ENCODE peak calls at places on chromosomes 3 and 15, in six cellular contexts. T is body of pancreas, Q is suprapubic skin, U is IMR-90, H is breast epithelium, C is ovary. O is an unnamed sample.

GRCh38 chr3:65729553-65729952 is 309.2 kb downstream of the MAGI1 start:
- DNase-seq in T (no peak), Q (no peak), H (no peak), C (peak), U (peak), O (no peak)

GRCh38 chr3:181719298-181719859 is 7.7 kb downstream of the SOX2 start:
- DNase-seq in Q (no peak), T (no peak), H (no peak), C (no peak), U (no peak), O (no peak)

GRCh38 chr15:88113909-88114308 is 142.6 kb downstream of the NTRK3 start:
- DNase-seq in Q (no peak), H (no peak), U (no peak), C (no peak), T (no peak), O (no peak)

GRCh38 chr3:33364531-33365128 is 75.6 kb downstream of the UBP1 start:
- DNase-seq in H (no peak), U (peak), T (no peak), Q (no peak), C (no peak), O (no peak)

GRCh38 chr3:167740961-167741587 is 5.6 kb downstream of the SERPINI1 start:
- DNase-seq in U (peak), C (no peak), Q (no peak), H (no peak), T (peak), O (no peak)

GRCh38 chr15:101198031-101198430 is 53.8 kb downstream of the CHSY1 start:
- DNase-seq in T (no peak), U (no peak), C (no peak), Q (no peak), H (no peak), O (no peak)

GRCh38 chr3:142929109-142929508 is 34.4 kb downstream of the PAQR9 start:
- DNase-seq in H (no peak), Q (no peak), T (peak), U (peak), C (no peak), O (peak)

GRCh38 chr3:14122301-14122700 is 2.4 kb downstream of the CHCHD4 start:
- DNase-seq in Q (peak), T (no peak), U (no peak), C (no peak), H (no peak), O (no peak)

GRCh38 chr15:34755419-34755773 is 598 bp upstream of the GJD2 start:
- DNase-seq in T (no peak), Q (no peak), H (no peak), U (no peak), C (no peak), O (no peak)

GRCh38 chr3:187935623-187936156 is 190.4 kb upstream of the BCL6 start:
- DNase-seq in H (no peak), T (no peak), C (no peak), Q (no peak), U (peak), O (no peak)

GRCh38 chr3:147424325-147424910 is 15.3 kb downstream of the ZIC1 start:
- DNase-seq in H (no peak), C (no peak), Q (no peak), U (no peak), T (no peak), O (no peak)

GRCh38 chr15:85485956-85486567 is 105.7 kb downstream of the AKAP13 start:
- DNase-seq in C (peak), H (peak), Q (no peak), U (peak), T (peak), O (peak)

GRCh38 chr3:195076981-195077610 is 193.9 kb downstream of the XXYLT1 start:
- DNase-seq in U (no peak), C (no peak), T (no peak), H (no peak), Q (no peak), O (no peak)

GRCh38 chr3:42795621-42796181 is 8.6 kb downstream of the HIGD1A start:
- DNase-seq in C (no peak), H (no peak), Q (no peak), U (no peak), T (no peak), O (no peak)

GRCh38 chr3:137854498-137855285 is 90.6 kb downstream of the SOX14 start:
- DNase-seq in Q (no peak), C (no peak), U (no peak), H (no peak), T (no peak), O (no peak)

GRCh38 chr3:32009101-32009500 is 27.6 kb downstream of the ZNF860 start:
- DNase-seq in U (no peak), T (no peak), H (no peak), C (no peak), Q (no peak), O (no peak)

GRCh38 chr15:59751552-59752413 is 62.7 kb upstream of the BNIP2 start:
- DNase-seq in Q (no peak), T (no peak), C (no peak), H (no peak), U (no peak), O (no peak)

GRCh38 chr15:45635763-45636292 is 999 bp downstream of the SQOR start:
- DNase-seq in H (no peak), C (no peak), Q (no peak), T (no peak), U (no peak), O (no peak)

GRCh38 chr3:138862531-138862923 is 27.8 kb upstream of the PIK3CB start:
- DNase-seq in T (peak), U (no peak), H (no peak), Q (no peak), C (no peak), O (peak)

GRCh38 chr15:31225356-31225955 is 101.2 kb upstream of the KLF13 start:
- DNase-seq in Q (no peak), U (no peak), T (no peak), H (no peak), C (no peak), O (peak)
- TF ChIP-seq POLR2A in Q (no peak), U (no peak), T (no peak), H (no peak), C (no peak), O (no peak)

DNA sequence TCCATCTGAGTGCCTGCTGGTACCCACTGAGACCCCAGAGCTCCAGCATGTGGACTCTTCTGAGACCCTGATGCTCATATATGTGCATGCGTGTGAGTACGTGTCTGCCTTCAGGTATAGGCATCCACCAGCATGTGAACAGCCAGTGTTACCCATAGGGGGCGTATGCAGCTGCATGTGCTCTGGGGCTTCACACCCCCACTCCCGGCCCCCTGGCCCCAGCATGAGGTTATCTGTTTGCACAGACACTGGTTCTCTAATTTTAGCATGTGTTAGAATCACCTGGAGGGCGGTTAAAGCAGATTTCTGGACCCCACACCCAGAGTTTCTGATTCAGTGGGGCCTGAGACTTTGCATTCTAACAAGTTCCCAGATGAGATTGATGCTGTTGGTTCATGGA is 824 bp upstream of the CILP start:
- DNase-seq in T (no peak), Q (no peak), U (no peak), C (no peak), H (no peak), O (peak)
- TF ChIP-seq CTCF in T (no peak), Q (no peak), U (peak), C (no peak), H (no peak), O (peak)

GRCh38 chr3:98550833-98551232 is 19.1 kb downstream of the GPR15 start:
- DNase-seq in U (no peak), Q (no peak), H (no peak), C (no peak), T (no peak), O (no peak)
- TF ChIP-seq POLR2A in U (no peak), Q (no peak), H (no peak), C (no peak), T (no peak), O (no peak)

GRCh38 chr15:65028921-65029735 is at the start of gene MTFMT:
- DNase-seq in C (peak), Q (peak), T (peak), U (peak), H (peak), O (peak)
- TF ChIP-seq CTCF in C (peak), Q (no peak), T (peak), U (no peak), H (no peak), O (no peak)

GRCh38 chr3:128491900-128492352 is 1.1 kb downstream of the GATA2 start:
- DNase-seq in H (no peak), U (no peak), T (no peak), Q (peak), C (no peak), O (no peak)

GRCh38 chr3:128493221-128494151 is 485 bp upstream of the GATA2 start:
- DNase-seq in U (no peak), T (no peak), C (no peak), H (no peak), Q (peak), O (peak)

GRCh38 chr3:128491071-128491899 is 1.7 kb downstream of the GATA2 start:
- DNase-seq in Q (peak), T (peak), C (no peak), U (no peak), H (no peak), O (peak)

GRCh38 chr3:128494152-128494650 is 1.2 kb upstream of the GATA2 start:
- DNase-seq in H (no peak), Q (peak), C (no peak), T (no peak), U (no peak), O (no peak)

DNA sequence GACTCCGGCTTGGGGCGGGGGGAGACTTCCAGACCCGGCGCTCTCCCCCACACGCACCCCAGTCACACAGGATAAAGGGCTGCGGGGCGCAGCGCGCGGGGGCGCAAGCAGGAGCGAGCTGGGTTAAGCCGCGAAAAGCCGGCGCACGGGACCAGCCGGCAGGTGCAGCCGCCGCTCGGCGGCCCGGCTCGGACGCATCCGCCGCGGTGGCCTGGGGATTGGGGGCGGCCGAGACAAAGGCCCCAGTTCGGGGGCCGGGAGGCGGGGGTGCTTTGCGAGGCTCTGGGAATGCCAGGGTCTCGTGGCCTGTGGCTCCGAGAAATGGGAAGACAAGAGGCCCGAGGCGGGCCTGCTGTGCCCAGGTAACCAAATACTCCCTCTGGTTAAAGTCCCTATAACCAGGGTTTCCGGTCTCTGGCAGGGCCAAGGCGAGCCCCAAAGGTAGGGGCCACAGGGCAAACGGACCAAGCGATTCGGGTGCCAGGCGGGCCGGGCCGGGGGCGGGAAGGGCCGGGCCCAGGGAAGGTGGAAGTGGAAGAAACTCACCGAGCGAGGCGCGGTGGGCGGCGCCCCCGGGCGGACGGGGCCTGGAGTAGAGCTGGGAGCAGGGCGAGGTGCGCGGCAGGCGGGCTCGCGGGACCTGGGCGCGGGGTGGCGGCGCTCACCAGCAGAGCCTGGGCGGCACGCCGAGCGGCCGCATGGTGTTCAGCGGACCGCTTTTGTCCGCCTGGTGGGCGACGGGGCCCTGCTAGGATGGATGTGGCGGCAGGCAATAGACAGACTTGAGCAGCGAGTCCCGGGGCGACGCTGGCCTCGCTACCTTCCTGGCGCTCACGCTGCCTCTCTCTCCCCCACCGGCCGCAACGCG is at the start of gene GATA2:
- DNase-seq in H (no peak), U (no peak), C (no peak), Q (peak), T (peak), O (peak)
- TF ChIP-seq POLR2A in H (no peak), U (no peak), C (no peak), Q (no peak), T (peak), O (no peak)

GRCh38 chr3:48935530-48935929 is 16.9 kb downstream of the ARIH2 start:
- DNase-seq in H (no peak), Q (no peak), C (no peak), U (no peak), T (no peak), O (no peak)
- TF ChIP-seq CTCF in H (no peak), Q (no peak), C (no peak), U (no peak), T (no peak), O (no peak)

GRCh38 chr15:90007089-90007487 is 6.0 kb downstream of the ZNF710 start:
- DNase-seq in Q (peak), U (no peak), H (no peak), C (no peak), T (no peak), O (no peak)
- TF ChIP-seq POLR2A in Q (no peak), U (no peak), H (no peak), C (no peak), T (no peak), O (no peak)

GRCh38 chr3:152511904-152512303 is 243.2 kb downstream of the MBNL1 start:
- DNase-seq in H (no peak), C (no peak), U (no peak), T (no peak), Q (no peak), O (no peak)
- TF ChIP-seq CTCF in H (no peak), C (no peak), U (no peak), T (no peak), Q (no peak), O (no peak)

GRCh38 chr3:182794806-182795369 is 1.6 kb downstream of the ATP11B start:
- DNase-seq in C (no peak), Q (no peak), U (peak), T (no peak), H (no peak), O (no peak)

GRCh38 chr3:182794455-182794773 is 1.1 kb downstream of the ATP11B start:
- DNase-seq in C (no peak), U (no peak), T (no peak), H (no peak), Q (no peak), O (no peak)

GRCh38 chr3:182795383-182795782 is 2.1 kb downstream of the ATP11B start:
- DNase-seq in U (no peak), T (no peak), C (no peak), Q (no peak), H (no peak), O (peak)

GRCh38 chr3:182792901-182793662 is at the start of gene ATP11B:
- DNase-seq in C (peak), U (peak), Q (peak), H (peak), T (peak), O (peak)

GRCh38 chr3:182793663-182794454 is 555 bp downstream of the ATP11B start:
- DNase-seq in Q (no peak), C (peak), T (peak), H (peak), U (peak), O (peak)
- TF ChIP-seq POLR2A in Q (no peak), C (no peak), T (peak), H (no peak), U (peak), O (peak)